ENCODE peak calls at places on chromosomes 16 and 17, in four cellular contexts. A is GM12865, B is tibial nerve, O is thoracic aorta. G is an unnamed sample.

GRCh38 chr17:78797213-78797612 is 15.1 kb upstream of the CYTH1 start:
- DNase-seq in A (no peak), B (no peak), O (no peak), G (no peak)

GRCh38 chr17:48915459-48916282 is 7.5 kb downstream of the UBE2Z start:
- DNase-seq in A (peak; percentile 84), B (peak; percentile 8), O (no peak), G (no peak)

GRCh38 chr17:40836020-40836419 is 13.6 kb upstream of the KRT10 start:
- DNase-seq in A (no peak), B (no peak), O (no peak), G (no peak)

GRCh38 chr17:80882323-80882722 is 109.3 kb upstream of the CHMP6 start:
- DNase-seq in A (no peak), B (no peak), O (no peak), G (no peak)

GRCh38 chr16:30535106-30535776 is 583 bp upstream of the ZNF747 start:
- DNase-seq in A (peak; percentile 66), B (no peak), O (no peak), G (no peak)

GRCh38 chr16:14092579-14092978 is 21.5 kb downstream of the MRTFB start:
- DNase-seq in A (no peak), B (no peak), O (no peak), G (no peak)

GRCh38 chr16:9996191-9996590 is 186.0 kb downstream of the GRIN2A start:
- DNase-seq in A (no peak), B (no peak), O (no peak), G (no peak)

GRCh38 chr17:59413014-59413725 is 81.7 kb downstream of the YPEL2 start:
- DNase-seq in A (no peak), B (no peak), O (no peak), G (no peak)

GRCh38 chr16:66662445-66663194 is 33.9 kb downstream of the CMTM4 start:
- DNase-seq in A (peak; percentile 24), B (peak; percentile 31), O (no peak), G (no peak)

GRCh38 chr17:38969281-38969680 is 2.1 kb upstream of the FBXO47 start:
- DNase-seq in A (no peak), B (no peak), O (no peak), G (no peak)

GRCh38 chr16:59148756-59149155 is 414.6 kb upstream of the GOT2 start:
- DNase-seq in A (no peak), B (no peak), O (no peak), G (no peak)

GRCh38 chr17:59830846-59831486 is 61.8 kb downstream of the TUBD1 start:
- DNase-seq in A (peak; percentile 26), B (no peak), O (no peak), G (no peak)

GRCh38 chr16:17194190-17194780 is 276.5 kb downstream of the XYLT1 start:
- DNase-seq in A (peak; percentile 63), B (peak; percentile 37), O (no peak), G (no peak)

GRCh38 chr16:77780378-77780837 is 8.0 kb upstream of the VAT1L start:
- DNase-seq in A (no peak), B (no peak), O (no peak), G (no peak)

GRCh38 chr16:86951831-86952598 is 365.2 kb downstream of the C16orf95 start:
- DNase-seq in A (no peak), B (peak; percentile 32), O (no peak), G (no peak)

GRCh38 chr17:64066709-64067108 is 46.3 kb upstream of the ICAM2 start:
- DNase-seq in A (no peak), B (no peak), O (no peak), G (no peak)

GRCh38 chr17:1792495-1793446 is 30.9 kb downstream of the SERPINF1 start:
- DNase-seq in A (no peak), B (no peak), O (no peak), G (no peak)

GRCh38 chr17:64505320-64506200 is 529 bp downstream of the DDX5 start:
- DNase-seq in A (peak; percentile 91), B (peak; percentile 86), O (peak; percentile 54), G (peak; percentile 95)

GRCh38 chr16:70653406-70653805 is 7.0 kb downstream of the IL34 start:
- DNase-seq in A (no peak), B (no peak), O (no peak), G (no peak)

GRCh38 chr17:43545383-43545632 is 832 bp downstream of the ETV4 start:
- DNase-seq in A (no peak), B (no peak), O (no peak), G (no peak)

GRCh38 chr17:1473841-1474240 is 17.8 kb upstream of the CRK start:
- DNase-seq in A (peak; percentile 59), B (no peak), O (no peak), G (no peak)

GRCh38 chr17:78933025-78933958 is 8.1 kb upstream of the TIMP2 start:
- DNase-seq in A (peak; percentile 85), B (peak; percentile 58), O (peak; percentile 44), G (peak; percentile 87)

GRCh38 chr16:66475232-66475631 is 48.1 kb downstream of the BEAN1 start:
- DNase-seq in A (no peak), B (no peak), O (no peak), G (peak; percentile 69)

GRCh38 chr17:37830151-37830993 is 85.5 kb upstream of the HNF1B start:
- DNase-seq in A (peak; percentile 82), B (no peak), O (no peak), G (no peak)

GRCh38 chr16:26550111-26550610 is 516.6 kb upstream of the C16orf82 start:
- DNase-seq in A (no peak), B (no peak), O (no peak), G (no peak)

GRCh38 chr16:84618428-84619102 is 687 bp upstream of the COTL1 start:
- DNase-seq in A (no peak), B (no peak), O (no peak), G (peak; percentile 78)

GRCh38 chr17:80012156-80012555 is 23.5 kb downstream of the TBC1D16 start:
- DNase-seq in A (no peak), B (no peak), O (no peak), G (no peak)

GRCh38 chr16:83312846-83313245 is 494.9 kb upstream of the HSBP1 start:
- DNase-seq in A (no peak), B (no peak), O (no peak), G (no peak)

GRCh38 chr17:1414001-1414574 is 14.1 kb upstream of the YWHAE start:
- DNase-seq in A (no peak), B (no peak), O (no peak), G (no peak)

GRCh38 chr16:25108054-25108453 is 3.5 kb upstream of the LCMT1 start:
- DNase-seq in A (peak; percentile 67), B (no peak), O (no peak), G (no peak)

DNA sequence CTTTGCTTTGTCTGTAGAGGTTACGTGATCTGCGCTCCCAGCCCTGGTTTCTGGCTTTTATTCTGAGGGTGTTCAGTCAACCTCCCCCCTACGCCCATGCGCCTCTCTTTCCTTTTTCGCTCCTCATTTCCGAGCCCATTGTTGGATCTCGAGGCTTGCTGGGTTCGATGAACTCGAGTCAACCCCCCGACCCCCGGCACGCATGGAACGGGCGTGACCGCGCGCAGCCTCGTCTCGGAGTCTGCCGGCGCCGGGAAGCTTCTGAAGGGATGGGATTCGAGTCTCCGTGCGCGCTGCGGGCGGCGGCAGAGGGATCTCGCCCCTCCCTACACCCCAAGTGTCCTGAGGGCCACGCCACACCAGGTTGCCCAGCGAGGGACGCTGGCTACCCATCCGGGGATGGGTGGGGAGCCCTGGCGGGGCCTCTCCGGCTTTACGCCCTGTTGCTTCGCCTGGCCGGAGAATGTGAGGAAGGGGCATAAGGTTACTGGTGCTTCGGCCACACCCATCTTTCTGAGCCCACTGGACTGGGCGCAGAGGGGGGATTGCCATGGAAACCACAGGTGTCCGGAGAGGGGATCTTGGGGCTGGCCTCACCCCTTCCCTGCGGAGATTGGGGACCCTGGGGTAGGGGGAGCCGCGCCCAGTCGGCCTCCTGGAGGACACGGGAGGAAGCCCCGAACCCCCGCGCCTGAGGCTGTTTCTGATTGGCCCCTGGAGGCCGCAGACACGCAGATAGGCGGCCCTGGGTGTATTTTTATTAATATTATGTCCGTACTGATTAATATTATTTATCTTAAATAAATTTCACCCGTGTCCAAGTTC is 1.8 kb downstream of the MAPT start:
- DNase-seq in A (no peak), B (no peak), O (no peak), G (no peak)
- H3K4me3 ChIP-seq in A (no peak overlapping the region), B (peak overlapping the region; percentile 59), O (peak overlapping the region; percentile 99), G (peak overlapping the region; percentile 97)

GRCh38 chr17:42312035-42312284 is 23.7 kb downstream of the STAT5A start:
- DNase-seq in A (no peak), B (no peak), O (no peak), G (no peak)
- H3K4me3 ChIP-seq in A (no peak overlapping the region), B (peak overlapping the region; percentile 13), O (peak overlapping the region; percentile 58), G (peak overlapping the region; percentile 44)

GRCh38 chr17:17837380-17837821 is 615 bp upstream of the SREBF1 start:
- DNase-seq in A (no peak), B (peak; percentile 77), O (no peak), G (no peak)
- H3K4me3 ChIP-seq in A (peak overlapping the region; percentile 80), B (peak overlapping the region; percentile 98), O (peak overlapping the region; percentile 97), G (peak overlapping the region; percentile 99)

GRCh38 chr17:75460295-75460694 is 3.9 kb downstream of the TMEM94 start:
- DNase-seq in A (no peak), B (no peak), O (no peak), G (no peak)

GRCh38 chr17:75457047-75457654 is 716 bp downstream of the TMEM94 start:
- DNase-seq in A (peak; percentile 20), B (no peak), O (no peak), G (no peak)

GRCh38 chr17:75456417-75457046 is at the start of gene TMEM94:
- DNase-seq in A (peak; percentile 98), B (peak; percentile 97), O (peak; percentile 91), G (peak; percentile 97)

GRCh38 chr17:75459246-75459589 is 2.8 kb downstream of the TMEM94 start:
- DNase-seq in A (no peak), B (no peak), O (no peak), G (no peak)

GRCh38 chr17:75459590-75460267 is 3.3 kb downstream of the TMEM94 start:
- DNase-seq in A (peak; percentile 63), B (no peak), O (no peak), G (no peak)
- H3K4me3 ChIP-seq in A (no peak overlapping the region), B (no peak overlapping the region), O (no peak overlapping the region), G (peak overlapping the region; percentile 11)

GRCh38 chr17:28744104-28744801 is 442 bp downstream of the TRAF4 start:
- DNase-seq in A (peak; percentile 81), B (peak; percentile 54), O (no peak), G (no peak)

GRCh38 chr17:28745777-28746473 is 2.1 kb downstream of the TRAF4 start:
- DNase-seq in A (no peak), B (no peak), O (no peak), G (no peak)

GRCh38 chr17:28745052-28745776 is 1.4 kb downstream of the TRAF4 start:
- DNase-seq in A (peak; percentile 65), B (peak; percentile 41), O (no peak), G (no peak)

GRCh38 chr17:28743243-28744103 is at the start of gene TRAF4:
- DNase-seq in A (peak; percentile 92), B (peak; percentile 72), O (no peak), G (no peak)

DNA sequence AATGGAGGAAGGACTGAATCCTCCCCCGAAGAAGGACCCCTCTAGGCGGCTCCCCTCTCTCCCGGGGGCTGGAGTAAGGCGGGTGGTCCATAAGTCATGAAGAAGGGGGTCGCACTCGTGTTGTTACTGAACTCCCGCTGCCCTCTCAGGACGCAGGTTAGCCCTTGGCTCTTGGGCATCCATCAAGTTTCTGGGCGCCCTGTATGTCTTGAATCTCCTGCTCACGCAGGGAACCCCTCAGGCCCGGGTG is 916 bp downstream of the TRAF4 start:
- DNase-seq in A (no peak), B (no peak), O (no peak), G (no peak)
- H3K4me3 ChIP-seq in A (peak overlapping the region; percentile 98), B (peak overlapping the region; percentile 89), O (peak overlapping the region; percentile 88), G (peak overlapping the region; percentile 73)

G was measured in coronary artery.